ENCODE peak calls at places on chromosomes 1 and 21, in eight cellular contexts. Y, D, F, P, B, W, Q and Z are unnamed samples.

GRCh38 chr1:143720087-143721023 is 251.4 kb downstream of the FAM72C start:
- DNase-seq in Y (no peak), P (peak), F (no peak), Q (no peak), W (no peak), B (no peak), D (peak), Z (peak)

GRCh38 chr1:151457911-151458882 is 1.1 kb downstream of the POGZ start:
- DNase-seq in P (peak), B (peak), Q (peak), W (peak), D (peak), Y (peak), F (peak), Z (peak)

GRCh38 chr1:23577056-23577985 is 18.0 kb upstream of the ID3 start:
- DNase-seq in W (peak), D (no peak), Q (no peak), P (no peak), B (no peak), F (peak), Y (no peak), Z (no peak)

GRCh38 chr1:187638733-187639132 is 810.0 kb downstream of the PLA2G4A start:
- DNase-seq in F (no peak), B (no peak), P (no peak), Y (no peak), Q (no peak), W (no peak), D (no peak), Z (no peak)

GRCh38 chr1:197471248-197472035 is 203.4 kb downstream of the CRB1 start:
- DNase-seq in Q (no peak), W (no peak), F (no peak), P (no peak), Y (no peak), B (no peak), D (no peak), Z (no peak)

GRCh38 chr1:19430121-19431068 is 54.9 kb downstream of the CAPZB start:
- DNase-seq in B (no peak), Y (no peak), D (no peak), P (no peak), W (no peak), Q (no peak), F (no peak), Z (no peak)

GRCh38 chr1:234866007-234866866 is 256.3 kb upstream of the IRF2BP2 start:
- DNase-seq in W (peak), F (no peak), B (no peak), Y (no peak), P (peak), D (no peak), Q (no peak), Z (no peak)

GRCh38 chr1:157580179-157580827 is 17.6 kb downstream of the FCRL4 start:
- DNase-seq in D (no peak), W (no peak), F (peak), P (peak), Q (no peak), B (no peak), Y (no peak), Z (no peak)

GRCh38 chr1:179080866-179081695 is 789 bp upstream of the TOR3A start:
- DNase-seq in B (no peak), F (no peak), Q (peak), D (no peak), W (no peak), P (no peak), Y (no peak), Z (no peak)

GRCh38 chr1:192788184-192788583 is 20.7 kb upstream of the RGS2 start:
- DNase-seq in B (no peak), Y (peak), D (no peak), W (no peak), F (peak), P (peak), Q (no peak), Z (no peak)

GRCh38 chr1:86429830-86430229 is 5.9 kb downstream of the CLCA2 start:
- DNase-seq in F (no peak), Y (no peak), D (no peak), Q (no peak), P (peak), B (peak), W (peak), Z (no peak)

GRCh38 chr1:235375919-235376600 is 8.8 kb downstream of the TBCE start:
- DNase-seq in B (no peak), P (no peak), W (no peak), D (no peak), Y (no peak), F (no peak), Q (no peak), Z (no peak)

GRCh38 chr1:152448095-152448494 is 34.0 kb upstream of the CRNN start:
- DNase-seq in P (no peak), Q (no peak), W (no peak), Y (no peak), D (no peak), B (no peak), F (no peak), Z (no peak)

GRCh38 chr21:33384851-33385331 is 18.3 kb upstream of the IFNGR2 start:
- DNase-seq in F (no peak), W (no peak), B (no peak), P (no peak), Q (peak), D (no peak), Y (no peak), Z (no peak)

GRCh38 chr1:92804721-92805169 is 19.8 kb upstream of the EVI5 start:
- DNase-seq in F (peak), Y (no peak), P (peak), Q (no peak), B (peak), D (peak), W (peak), Z (no peak)

GRCh38 chr1:1088036-1088800 is 14.1 kb upstream of the RNF223 start:
- DNase-seq in Q (peak), Y (peak), F (no peak), B (no peak), D (peak), W (peak), P (no peak), Z (no peak)

GRCh38 chr1:115408489-115409002 is 70.5 kb upstream of the NGF start:
- DNase-seq in Q (no peak), B (no peak), W (no peak), F (no peak), Y (no peak), D (no peak), P (no peak), Z (no peak)
- H3K27ac ChIP-seq in Q (no peak), B (no peak), W (no peak), F (no peak), Y (no peak), D (no peak), P (no peak), Z (no peak)

DNA sequence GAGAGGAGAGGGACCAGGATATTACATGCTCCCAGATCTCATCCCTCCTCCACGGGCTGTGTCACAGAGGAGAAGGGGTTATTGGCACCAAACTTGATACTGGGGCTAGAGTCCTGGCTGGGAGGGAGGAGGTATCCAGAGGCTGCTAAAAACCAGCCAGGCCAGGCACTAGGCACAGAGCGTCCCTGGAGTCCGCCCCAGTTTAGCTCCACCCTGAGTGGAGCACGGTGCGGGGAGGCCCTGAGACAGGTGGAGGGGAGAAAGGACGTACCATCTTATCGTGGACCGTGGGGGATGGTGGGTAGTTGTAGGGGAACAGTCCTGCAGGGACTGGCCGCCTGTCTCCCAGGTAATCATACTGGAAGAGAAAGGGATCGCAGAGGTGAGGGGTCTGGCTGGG is 42.7 kb upstream of the GOLT1A start:
- DNase-seq in P (no peak), B (peak), D (no peak), W (no peak), Y (no peak), Q (no peak), F (no peak), Z (no peak)
- H3K4me3 ChIP-seq in P (no peak), B (no peak), D (no peak), W (no peak), Y (no peak), Q (no peak), F (no peak), Z (no peak)

GRCh38 chr1:167661527-167662436 is 31.8 kb downstream of the RCSD1 start:
- DNase-seq in W (no peak), B (no peak), P (no peak), Y (no peak), Q (no peak), F (no peak), D (no peak), Z (no peak)
- H3K27ac ChIP-seq in W (peak), B (no peak), P (peak), Y (peak), Q (peak), F (peak), D (no peak), Z (no peak)

GRCh38 chr1:50979964-50980363 is 9.9 kb downstream of the CDKN2C start:
- DNase-seq in P (no peak), B (no peak), F (no peak), W (no peak), D (no peak), Y (no peak), Q (no peak), Z (no peak)
- H3K4me3 ChIP-seq in P (no peak), B (no peak), F (no peak), W (peak), D (no peak), Y (no peak), Q (no peak), Z (no peak)

GRCh38 chr1:201307239-201307638 is 23.9 kb downstream of the PKP1 start:
- DNase-seq in Q (no peak), F (no peak), D (no peak), Y (no peak), W (no peak), P (no peak), B (no peak), Z (no peak)
- H3K27ac ChIP-seq in Q (no peak), F (no peak), D (no peak), Y (no peak), W (no peak), P (no peak), B (peak), Z (no peak)

GRCh38 chr1:16144325-16145029 is 11.4 kb downstream of the EPHA2 start:
- DNase-seq in F (no peak), W (no peak), B (no peak), D (no peak), Y (no peak), P (no peak), Q (no peak), Z (no peak)
- H3K4me3 ChIP-seq in F (no peak), W (no peak), B (peak), D (peak), Y (no peak), P (peak), Q (no peak), Z (peak)

GRCh38 chr1:177796561-177796960 is 173.3 kb downstream of the SEC16B start:
- DNase-seq in F (no peak), D (no peak), B (no peak), Q (no peak), P (no peak), W (no peak), Y (no peak), Z (no peak)
- H3K27ac ChIP-seq in F (no peak), D (no peak), B (no peak), Q (no peak), P (no peak), W (no peak), Y (no peak), Z (no peak)

GRCh38 chr1:206030714-206031113 is 7.0 kb upstream of the CTSE start:
- DNase-seq in W (no peak), Y (peak), Q (peak), B (peak), F (peak), D (peak), P (peak), Z (peak)
- H3K4me3 ChIP-seq in W (no peak), Y (no peak), Q (no peak), B (no peak), F (no peak), D (no peak), P (no peak), Z (no peak)

GRCh38 chr1:219999821-220000220 is 46.5 kb downstream of the EPRS1 start:
- DNase-seq in W (no peak), Q (no peak), F (no peak), D (no peak), Y (no peak), B (no peak), P (no peak), Z (no peak)

GRCh38 chr1:220003585-220004299 is 42.6 kb downstream of the EPRS1 start:
- DNase-seq in Q (no peak), P (no peak), B (no peak), W (no peak), F (no peak), Y (no peak), D (no peak), Z (no peak)

GRCh38 chr1:220005489-220005888 is 40.8 kb downstream of the EPRS1 start:
- DNase-seq in Q (no peak), P (no peak), Y (no peak), B (no peak), D (no peak), W (no peak), F (no peak), Z (no peak)

GRCh38 chr1:220003015-220003414 is 43.3 kb downstream of the EPRS1 start:
- DNase-seq in Q (no peak), D (no peak), B (no peak), P (no peak), W (no peak), Y (no peak), F (no peak), Z (no peak)

GRCh38 chr1:220001095-220001501 is 45.2 kb downstream of the EPRS1 start:
- DNase-seq in B (no peak), Q (no peak), P (no peak), Y (no peak), F (no peak), W (no peak), D (no peak), Z (no peak)
- H3K27ac ChIP-seq in B (no peak), Q (no peak), P (no peak), Y (no peak), F (no peak), W (peak), D (no peak), Z (no peak)

GRCh38 chr1:107829083-107829771 is 135.8 kb downstream of the VAV3 start:
- DNase-seq in D (no peak), F (no peak), W (no peak), Q (no peak), Y (no peak), P (no peak), B (no peak), Z (no peak)
- H3K4me3 ChIP-seq in D (no peak), F (no peak), W (no peak), Q (no peak), Y (no peak), P (no peak), B (no peak), Z (no peak)